ENCODE peak calls at places on chromosomes 6 and 20, in six cellular contexts. One of them, this sample, is unnamed.

GRCh38 chr20:59525500-59526241 is 78.7 kb upstream of the PHACTR3 start:
- DNase-seq in SHP77 treated with DMSO at 0.1 percent for 48 hours: peak
- DNase-seq in ovary: no peak
- DNase-seq in anterior cingulate cortex: peak
- DNase-seq in HFFc6: no peak
- DNase-seq in EL: peak
- DNase-seq in this sample: peak

GRCh38 chr20:38315290-38315966 is 11.5 kb downstream of the BPI start:
- DNase-seq in SHP77 treated with DMSO at 0.1 percent for 48 hours: no peak
- DNase-seq in ovary: peak
- DNase-seq in anterior cingulate cortex: no peak
- DNase-seq in HFFc6: peak
- DNase-seq in EL: peak
- DNase-seq in this sample: no peak

GRCh38 chr20:19392344-19393140 is 180.1 kb downstream of the SLC24A3 start:
- DNase-seq in SHP77 treated with DMSO at 0.1 percent for 48 hours: no peak
- DNase-seq in ovary: no peak
- DNase-seq in anterior cingulate cortex: no peak
- DNase-seq in HFFc6: no peak
- DNase-seq in EL: no peak
- DNase-seq in this sample: no peak

GRCh38 chr6:166006593-166007301 is 160.9 kb downstream of the TBXT start:
- DNase-seq in SHP77 treated with DMSO at 0.1 percent for 48 hours: no peak
- DNase-seq in ovary: no peak
- DNase-seq in anterior cingulate cortex: no peak
- DNase-seq in HFFc6: no peak
- DNase-seq in EL: peak
- DNase-seq in this sample: no peak

GRCh38 chr20:36467076-36467999 is 74.0 kb upstream of the MYL9 start:
- DNase-seq in SHP77 treated with DMSO at 0.1 percent for 48 hours: peak
- DNase-seq in ovary: no peak
- DNase-seq in anterior cingulate cortex: no peak
- DNase-seq in HFFc6: peak
- DNase-seq in EL: peak
- DNase-seq in this sample: no peak

GRCh38 chr6:154726887-154727286 is 6.3 kb upstream of the SCAF8 start:
- DNase-seq in SHP77 treated with DMSO at 0.1 percent for 48 hours: no peak
- DNase-seq in ovary: no peak
- DNase-seq in anterior cingulate cortex: no peak
- DNase-seq in HFFc6: no peak
- DNase-seq in EL: no peak
- DNase-seq in this sample: no peak

GRCh38 chr20:51628533-51629398 is 86.2 kb upstream of the NFATC2 start:
- DNase-seq in SHP77 treated with DMSO at 0.1 percent for 48 hours: no peak
- DNase-seq in ovary: no peak
- DNase-seq in anterior cingulate cortex: no peak
- DNase-seq in HFFc6: peak
- DNase-seq in EL: peak
- DNase-seq in this sample: no peak

GRCh38 chr6:37060195-37060559 is 54.7 kb downstream of the FGD2 start:
- DNase-seq in SHP77 treated with DMSO at 0.1 percent for 48 hours: no peak
- DNase-seq in ovary: no peak
- DNase-seq in anterior cingulate cortex: no peak
- DNase-seq in HFFc6: no peak
- DNase-seq in EL: no peak
- DNase-seq in this sample: no peak

GRCh38 chr6:28511628-28512300 is 3.8 kb downstream of the GPX6 start:
- DNase-seq in SHP77 treated with DMSO at 0.1 percent for 48 hours: no peak
- DNase-seq in ovary: no peak
- DNase-seq in anterior cingulate cortex: no peak
- DNase-seq in HFFc6: no peak
- DNase-seq in EL: no peak
- DNase-seq in this sample: no peak